ENCODE peak calls at places on chromosomes 5 and 9, in ten cellular contexts. One of them, this sample, is unnamed. For H3K9me3, the result is how much of the 10 kb centered on the place peaks cover.

GRCh38 chr5:936149-937144 is 43.8 kb downstream of the TRIP13 start:
- DNase-seq in CD8-positive, alpha-beta T cell: no peak
- DNase-seq in CD8-positive, alpha-beta memory T cell: no peak
- DNase-seq in CD4-positive, alpha-beta T cell: no peak
- DNase-seq in osteoblast: no peak
- DNase-seq in H9: no peak
- DNase-seq in neuronal stem cell: no peak
- DNase-seq in pancreas: no peak
- DNase-seq in astrocyte: no peak
- DNase-seq in SJSA1: peak
- DNase-seq in this sample: no peak

GRCh38 chr9:129285382-129285781 is 107.3 kb upstream of the IER5L start:
- DNase-seq in CD8-positive, alpha-beta T cell: no peak
- DNase-seq in CD8-positive, alpha-beta memory T cell: no peak
- DNase-seq in CD4-positive, alpha-beta T cell: no peak
- DNase-seq in osteoblast: no peak
- DNase-seq in H9: no peak
- DNase-seq in neuronal stem cell: no peak
- DNase-seq in pancreas: no peak
- DNase-seq in astrocyte: no peak
- DNase-seq in SJSA1: no peak
- DNase-seq in this sample: no peak

GRCh38 chr5:134073404-134073803 is 41.1 kb upstream of the TCF7 start:
- DNase-seq in CD8-positive, alpha-beta T cell: no peak
- DNase-seq in CD8-positive, alpha-beta memory T cell: no peak
- DNase-seq in CD4-positive, alpha-beta T cell: no peak
- DNase-seq in osteoblast: peak
- DNase-seq in H9: no peak
- DNase-seq in neuronal stem cell: no peak
- DNase-seq in pancreas: no peak
- DNase-seq in astrocyte: no peak
- DNase-seq in SJSA1: no peak
- DNase-seq in this sample: no peak

GRCh38 chr9:88387733-88388202 is 476 bp upstream of the SPIN1 start:
- DNase-seq in CD8-positive, alpha-beta T cell: no peak
- DNase-seq in CD8-positive, alpha-beta memory T cell: peak
- DNase-seq in CD4-positive, alpha-beta T cell: peak
- DNase-seq in osteoblast: peak
- DNase-seq in H9: no peak
- DNase-seq in neuronal stem cell: no peak
- DNase-seq in pancreas: peak
- DNase-seq in astrocyte: peak
- DNase-seq in SJSA1: peak
- DNase-seq in this sample: peak

GRCh38 chr9:75027187-75028107 is 646 bp downstream of the CARNMT1 start:
- DNase-seq in CD8-positive, alpha-beta T cell: no peak
- DNase-seq in CD8-positive, alpha-beta memory T cell: peak
- DNase-seq in CD4-positive, alpha-beta T cell: peak
- DNase-seq in osteoblast: peak
- DNase-seq in H9: peak
- DNase-seq in neuronal stem cell: no peak
- DNase-seq in pancreas: peak
- DNase-seq in astrocyte: peak
- DNase-seq in SJSA1: peak
- DNase-seq in this sample: peak

GRCh38 chr5:172506921-172507320 is 52.6 kb upstream of the SH3PXD2B start:
- DNase-seq in CD8-positive, alpha-beta T cell: no peak
- DNase-seq in CD8-positive, alpha-beta memory T cell: no peak
- DNase-seq in CD4-positive, alpha-beta T cell: no peak
- DNase-seq in osteoblast: no peak
- DNase-seq in H9: peak
- DNase-seq in neuronal stem cell: no peak
- DNase-seq in pancreas: peak
- DNase-seq in astrocyte: no peak
- DNase-seq in SJSA1: peak
- DNase-seq in this sample: no peak

GRCh38 chr9:92612292-92612691 is 57.6 kb downstream of the IPPK start:
- DNase-seq in CD8-positive, alpha-beta T cell: no peak
- DNase-seq in CD8-positive, alpha-beta memory T cell: no peak
- DNase-seq in CD4-positive, alpha-beta T cell: no peak
- DNase-seq in osteoblast: no peak
- DNase-seq in H9: no peak
- DNase-seq in neuronal stem cell: no peak
- DNase-seq in pancreas: no peak
- DNase-seq in astrocyte: no peak
- DNase-seq in SJSA1: no peak
- DNase-seq in this sample: no peak

GRCh38 chr9:89576404-89576824 is 28.4 kb upstream of the GADD45G start:
- DNase-seq in CD8-positive, alpha-beta T cell: no peak
- DNase-seq in CD8-positive, alpha-beta memory T cell: no peak
- DNase-seq in CD4-positive, alpha-beta T cell: no peak
- DNase-seq in osteoblast: no peak
- DNase-seq in H9: no peak
- DNase-seq in neuronal stem cell: no peak
- DNase-seq in pancreas: no peak
- DNase-seq in astrocyte: no peak
- DNase-seq in SJSA1: no peak
- DNase-seq in this sample: no peak

GRCh38 chr5:380701-381309 is 59.3 kb downstream of the AHRR start:
- DNase-seq in CD8-positive, alpha-beta T cell: no peak
- DNase-seq in CD8-positive, alpha-beta memory T cell: no peak
- DNase-seq in CD4-positive, alpha-beta T cell: no peak
- DNase-seq in osteoblast: peak
- DNase-seq in H9: no peak
- DNase-seq in neuronal stem cell: no peak
- DNase-seq in pancreas: no peak
- DNase-seq in astrocyte: no peak
- DNase-seq in SJSA1: no peak
- DNase-seq in this sample: no peak

GRCh38 chr5:110224050-110224449 is 502.4 kb downstream of the TMEM232 start:
- DNase-seq in CD8-positive, alpha-beta T cell: no peak
- DNase-seq in CD8-positive, alpha-beta memory T cell: no peak
- DNase-seq in CD4-positive, alpha-beta T cell: no peak
- DNase-seq in osteoblast: no peak
- DNase-seq in H9: no peak
- DNase-seq in neuronal stem cell: no peak
- DNase-seq in pancreas: no peak
- DNase-seq in astrocyte: no peak
- DNase-seq in SJSA1: no peak
- DNase-seq in this sample: no peak

GRCh38 chr5:110218994-110219393 is 507.5 kb downstream of the TMEM232 start:
- DNase-seq in CD8-positive, alpha-beta T cell: no peak
- DNase-seq in CD8-positive, alpha-beta memory T cell: no peak
- DNase-seq in CD4-positive, alpha-beta T cell: no peak
- DNase-seq in osteoblast: no peak
- DNase-seq in H9: no peak
- DNase-seq in neuronal stem cell: no peak
- DNase-seq in pancreas: no peak
- DNase-seq in astrocyte: no peak
- DNase-seq in SJSA1: no peak
- DNase-seq in this sample: no peak

GRCh38 chr5:110221036-110221435 is 505.4 kb downstream of the TMEM232 start:
- DNase-seq in CD8-positive, alpha-beta T cell: no peak
- DNase-seq in CD8-positive, alpha-beta memory T cell: no peak
- DNase-seq in CD4-positive, alpha-beta T cell: no peak
- DNase-seq in osteoblast: no peak
- DNase-seq in H9: no peak
- DNase-seq in neuronal stem cell: no peak
- DNase-seq in pancreas: no peak
- DNase-seq in astrocyte: no peak
- DNase-seq in SJSA1: no peak
- DNase-seq in this sample: no peak

DNA sequence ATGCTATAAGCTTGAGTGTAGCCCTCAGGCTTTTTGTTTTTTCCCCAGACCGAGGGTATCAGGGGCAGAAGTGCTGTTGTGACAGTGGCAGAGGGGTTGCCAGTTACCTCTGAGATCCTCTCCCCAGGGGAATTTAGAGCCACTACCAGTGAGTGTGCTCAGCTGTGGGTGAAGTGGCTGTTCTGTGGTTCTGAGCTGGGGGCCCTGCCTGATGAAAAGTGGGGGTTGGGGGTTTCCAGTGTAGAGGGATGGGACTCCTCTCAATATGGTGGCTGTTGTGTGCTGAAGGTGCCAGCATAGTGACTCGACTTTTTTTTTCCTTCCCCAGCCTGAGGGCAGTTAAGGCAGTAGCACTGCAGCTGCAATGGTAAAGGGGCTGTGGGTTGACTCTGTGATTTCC is 506.7 kb downstream of the TMEM232 start:
- DNase-seq in CD8-positive, alpha-beta T cell: no peak
- DNase-seq in CD8-positive, alpha-beta memory T cell: no peak
- DNase-seq in CD4-positive, alpha-beta T cell: no peak
- DNase-seq in osteoblast: no peak
- DNase-seq in H9: no peak
- DNase-seq in neuronal stem cell: no peak
- DNase-seq in pancreas: no peak
- DNase-seq in astrocyte: no peak
- DNase-seq in SJSA1: no peak
- DNase-seq in this sample: no peak
- H3K9me3 ChIP-seq in CD8-positive, alpha-beta T cell: under half
- H3K9me3 ChIP-seq in CD8-positive, alpha-beta memory T cell: under half
- H3K9me3 ChIP-seq in CD4-positive, alpha-beta T cell: under half
- H3K9me3 ChIP-seq in osteoblast: under half
- H3K9me3 ChIP-seq in H9: under half
- H3K9me3 ChIP-seq in neuronal stem cell: half or more
- H3K9me3 ChIP-seq in pancreas: under half
- H3K9me3 ChIP-seq in astrocyte: under half
- H3K9me3 ChIP-seq in SJSA1: under half
- H3K9me3 ChIP-seq in this sample: under half

GRCh38 chr9:1077616-1078015 is 27.5 kb downstream of the DMRT2 start:
- DNase-seq in CD8-positive, alpha-beta T cell: no peak
- DNase-seq in CD8-positive, alpha-beta memory T cell: no peak
- DNase-seq in CD4-positive, alpha-beta T cell: no peak
- DNase-seq in osteoblast: no peak
- DNase-seq in H9: no peak
- DNase-seq in neuronal stem cell: no peak
- DNase-seq in pancreas: no peak
- DNase-seq in astrocyte: no peak
- DNase-seq in SJSA1: no peak
- DNase-seq in this sample: no peak

GRCh38 chr9:1071730-1072129 is 21.6 kb downstream of the DMRT2 start:
- DNase-seq in CD8-positive, alpha-beta T cell: no peak
- DNase-seq in CD8-positive, alpha-beta memory T cell: no peak
- DNase-seq in CD4-positive, alpha-beta T cell: no peak
- DNase-seq in osteoblast: no peak
- DNase-seq in H9: no peak
- DNase-seq in neuronal stem cell: no peak
- DNase-seq in pancreas: no peak
- DNase-seq in astrocyte: no peak
- DNase-seq in SJSA1: no peak
- DNase-seq in this sample: no peak

GRCh38 chr9:1073497-1073896 is 23.3 kb downstream of the DMRT2 start:
- DNase-seq in CD8-positive, alpha-beta T cell: no peak
- DNase-seq in CD8-positive, alpha-beta memory T cell: no peak
- DNase-seq in CD4-positive, alpha-beta T cell: no peak
- DNase-seq in osteoblast: no peak
- DNase-seq in H9: no peak
- DNase-seq in neuronal stem cell: no peak
- DNase-seq in pancreas: no peak
- DNase-seq in astrocyte: no peak
- DNase-seq in SJSA1: no peak
- DNase-seq in this sample: no peak
- H3K9me3 ChIP-seq in CD8-positive, alpha-beta T cell: under half
- H3K9me3 ChIP-seq in CD8-positive, alpha-beta memory T cell: under half
- H3K9me3 ChIP-seq in CD4-positive, alpha-beta T cell: under half
- H3K9me3 ChIP-seq in osteoblast: under half
- H3K9me3 ChIP-seq in H9: half or more
- H3K9me3 ChIP-seq in neuronal stem cell: under half
- H3K9me3 ChIP-seq in pancreas: under half
- H3K9me3 ChIP-seq in astrocyte: under half
- H3K9me3 ChIP-seq in SJSA1: under half
- H3K9me3 ChIP-seq in this sample: under half

DNA sequence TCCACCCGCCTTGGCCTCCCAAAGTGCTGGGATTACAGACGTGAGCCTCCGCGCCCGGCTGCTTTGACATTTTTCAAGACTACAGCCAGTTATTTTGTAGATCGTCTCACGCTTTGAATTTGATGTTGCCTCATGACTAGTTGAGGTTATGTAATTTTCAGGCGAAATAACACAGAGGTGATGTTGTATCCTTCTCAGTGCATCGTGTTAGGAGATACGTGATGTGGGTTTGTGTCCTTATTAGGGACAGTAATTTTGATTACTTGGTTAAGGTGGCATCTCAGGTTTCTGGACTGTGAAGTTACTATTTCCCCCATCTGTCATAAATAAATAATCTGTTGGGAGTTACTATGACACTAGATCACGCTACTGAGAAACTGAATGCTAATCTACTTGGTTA is 25.0 kb downstream of the CTNNA1 start:
- DNase-seq in CD8-positive, alpha-beta T cell: no peak
- DNase-seq in CD8-positive, alpha-beta memory T cell: no peak
- DNase-seq in CD4-positive, alpha-beta T cell: no peak
- DNase-seq in osteoblast: no peak
- DNase-seq in H9: no peak
- DNase-seq in neuronal stem cell: no peak
- DNase-seq in pancreas: no peak
- DNase-seq in astrocyte: no peak
- DNase-seq in SJSA1: no peak
- DNase-seq in this sample: no peak
- H3K9me3 ChIP-seq in CD8-positive, alpha-beta T cell: under half
- H3K9me3 ChIP-seq in CD8-positive, alpha-beta memory T cell: under half
- H3K9me3 ChIP-seq in CD4-positive, alpha-beta T cell: under half
- H3K9me3 ChIP-seq in osteoblast: under half
- H3K9me3 ChIP-seq in H9: under half
- H3K9me3 ChIP-seq in neuronal stem cell: under half
- H3K9me3 ChIP-seq in pancreas: under half
- H3K9me3 ChIP-seq in astrocyte: under half
- H3K9me3 ChIP-seq in SJSA1: under half
- H3K9me3 ChIP-seq in this sample: under half

GRCh38 chr9:103761466-103761865 is 332.6 kb upstream of the SMC2 start:
- DNase-seq in CD8-positive, alpha-beta T cell: no peak
- DNase-seq in CD8-positive, alpha-beta memory T cell: no peak
- DNase-seq in CD4-positive, alpha-beta T cell: no peak
- DNase-seq in osteoblast: no peak
- DNase-seq in H9: no peak
- DNase-seq in neuronal stem cell: no peak
- DNase-seq in pancreas: no peak
- DNase-seq in astrocyte: no peak
- DNase-seq in SJSA1: no peak
- DNase-seq in this sample: no peak
- H3K9me3 ChIP-seq in CD8-positive, alpha-beta T cell: under half
- H3K9me3 ChIP-seq in CD8-positive, alpha-beta memory T cell: under half
- H3K9me3 ChIP-seq in CD4-positive, alpha-beta T cell: under half
- H3K9me3 ChIP-seq in osteoblast: under half
- H3K9me3 ChIP-seq in H9: under half
- H3K9me3 ChIP-seq in neuronal stem cell: under half
- H3K9me3 ChIP-seq in pancreas: under half
- H3K9me3 ChIP-seq in astrocyte: under half
- H3K9me3 ChIP-seq in SJSA1: under half
- H3K9me3 ChIP-seq in this sample: under half